ENCODE peak calls at places on chromosomes 11 and 22, in nine cellular contexts. I is thoracic aorta, K is fibroblast of pulmonary artery, C is HTR-8/SVneo, V is omental fat pad, Z is GM04504, L is AG08396, M is NCI-H1930, W is NCI-H1694. Y is an unnamed sample.

GRCh38 chr22:36790648-36791047 is 14.7 kb upstream of the IFT27 start:
- DNase-seq in I (no peak), K (no peak), C (no peak), V (no peak), Z (no peak), L (no peak), M (no peak), W (no peak), Y (peak; percentile 71)

GRCh38 chr11:72641900-72642814 is 32.1 kb downstream of the PDE2A start:
- DNase-seq in I (no peak), K (no peak), C (peak; percentile 77), V (no peak), Z (no peak), L (peak; percentile 79), M (no peak), W (no peak), Y (peak; percentile 28)

GRCh38 chr11:59216654-59217640 is 4.2 kb upstream of the MPEG1 start:
- DNase-seq in I (no peak), K (peak; percentile 17), C (no peak), V (no peak), Z (no peak), L (peak; percentile 37), M (no peak), W (no peak), Y (no peak)

GRCh38 chr22:32590556-32590955 is 115.9 kb downstream of the FBXO7 start:
- DNase-seq in I (no peak), K (peak; percentile 36), C (no peak), V (no peak), Z (peak; percentile 67), L (no peak), M (no peak), W (no peak), Y (no peak)

GRCh38 chr11:86247608-86248007 is 3.1 kb downstream of the EED start:
- DNase-seq in I (no peak), K (no peak), C (no peak), V (no peak), Z (no peak), L (no peak), M (no peak), W (no peak), Y (no peak)

GRCh38 chr11:122100222-122101080 is 15.6 kb downstream of the BLID start:
- DNase-seq in I (peak; percentile 27), K (peak; percentile 80), C (no peak), V (peak; percentile 43), Z (peak; percentile 58), L (peak; percentile 37), M (peak; percentile 30), W (no peak), Y (no peak)

GRCh38 chr11:47524200-47524874 is 28.6 kb downstream of the CELF1 start:
- DNase-seq in I (no peak), K (no peak), C (no peak), V (no peak), Z (no peak), L (peak; percentile 15), M (no peak), W (peak; percentile 66), Y (no peak)

GRCh38 chr11:12727556-12728070 is 53.4 kb downstream of the TEAD1 start:
- DNase-seq in I (no peak), K (peak; percentile 72), C (no peak), V (no peak), Z (no peak), L (no peak), M (no peak), W (no peak), Y (peak; percentile 85)

GRCh38 chr11:102704841-102705240 is 728 bp downstream of the MMP27 start:
- DNase-seq in I (no peak), K (no peak), C (no peak), V (no peak), Z (no peak), L (no peak), M (no peak), W (no peak), Y (no peak)

GRCh38 chr11:36098046-36098445 is 154.2 kb downstream of the LDLRAD3 start:
- DNase-seq in I (no peak), K (peak; percentile 44), C (no peak), V (no peak), Z (no peak), L (no peak), M (no peak), W (no peak), Y (no peak)

GRCh38 chr11:113488931-113489351 is 13.7 kb upstream of the DRD2 start:
- DNase-seq in I (no peak), K (no peak), C (no peak), V (no peak), Z (no peak), L (no peak), M (no peak), W (no peak), Y (no peak)

GRCh38 chr22:23305922-23306374 is 125.6 kb downstream of the BCR start:
- DNase-seq in I (peak; percentile 43), K (peak; percentile 97), C (no peak), V (no peak), Z (no peak), L (peak; percentile 88), M (no peak), W (no peak), Y (no peak)

GRCh38 chr11:1298695-1299492 is 10.5 kb downstream of the TOLLIP start:
- DNase-seq in I (no peak), K (peak; percentile 78), C (peak; percentile 41), V (peak; percentile 78), Z (peak; percentile 63), L (peak; percentile 85), M (no peak), W (no peak), Y (peak; percentile 30)

GRCh38 chr22:38981005-38981658 is 1.0 kb upstream of the APOBEC3B start:
- DNase-seq in I (no peak), K (peak; percentile 18), C (peak; percentile 53), V (no peak), Z (no peak), L (no peak), M (no peak), W (no peak), Y (no peak)

GRCh38 chr22:46001046-46001425 is 24.1 kb upstream of the WNT7B start:
- DNase-seq in I (no peak), K (no peak), C (no peak), V (no peak), Z (no peak), L (no peak), M (no peak), W (no peak), Y (no peak)

GRCh38 chr22:47902646-47903180 is 1140.3 kb downstream of the TBC1D22A start:
- DNase-seq in I (no peak), K (no peak), C (no peak), V (no peak), Z (no peak), L (no peak), M (no peak), W (no peak), Y (no peak)

GRCh38 chr11:70633610-70634009 is 235.3 kb downstream of the CTTN start:
- DNase-seq in I (no peak), K (no peak), C (no peak), V (no peak), Z (no peak), L (no peak), M (no peak), W (no peak), Y (no peak)

GRCh38 chr11:31102875-31103274 is 266.7 kb downstream of the DCDC1 start:
- DNase-seq in I (no peak), K (no peak), C (no peak), V (no peak), Z (no peak), L (no peak), M (no peak), W (no peak), Y (no peak)

GRCh38 chr22:37607912-37608476 is 640 bp upstream of the GGA1 start:
- DNase-seq in I (no peak), K (no peak), C (peak; percentile 87), V (no peak), Z (no peak), L (no peak), M (no peak), W (no peak), Y (peak; percentile 24)

GRCh38 chr11:3849297-3849874 is 6.1 kb upstream of the STIM1 start:
- DNase-seq in I (no peak), K (peak; percentile 68), C (no peak), V (no peak), Z (no peak), L (peak; percentile 57), M (peak; percentile 11), W (peak; percentile 58), Y (peak; percentile 39)

GRCh38 chr11:64120951-64121569 is 44.9 kb downstream of the MACROD1 start:
- DNase-seq in I (no peak), K (no peak), C (peak; percentile 71), V (no peak), Z (no peak), L (peak; percentile 67), M (no peak), W (peak; percentile 91), Y (peak; percentile 6)

GRCh38 chr11:61967924-61968757 is 707 bp upstream of the FTH1 start:
- DNase-seq in I (no peak), K (peak; percentile 34), C (no peak), V (peak; percentile 24), Z (no peak), L (no peak), M (no peak), W (no peak), Y (peak; percentile 66)

GRCh38 chr11:93740031-93740801 is 1.1 kb downstream of the TAF1D start:
- DNase-seq in I (no peak), K (peak; percentile 38), C (peak; percentile 30), V (no peak), Z (peak; percentile 12), L (peak; percentile 26), M (no peak), W (no peak), Y (peak; percentile 19)

GRCh38 chr11:69260622-69261021 is 33.3 kb upstream of the MYEOV start:
- DNase-seq in I (no peak), K (no peak), C (peak; percentile 27), V (no peak), Z (no peak), L (no peak), M (no peak), W (no peak), Y (no peak)

GRCh38 chr11:12088047-12088481 is 22.3 kb upstream of the MICAL2 start:
- DNase-seq in I (peak; percentile 31), K (peak; percentile 68), C (no peak), V (no peak), Z (peak; percentile 81), L (no peak), M (no peak), W (no peak), Y (peak; percentile 48)

GRCh38 chr11:9017773-9018172 is 14.0 kb upstream of the NRIP3 start:
- DNase-seq in I (peak; percentile 9), K (peak; percentile 7), C (no peak), V (no peak), Z (peak; percentile 74), L (peak; percentile 60), M (no peak), W (no peak), Y (no peak)

GRCh38 chr11:83073248-83073647 is 1.6 kb upstream of the RAB30 start:
- DNase-seq in I (no peak), K (no peak), C (no peak), V (no peak), Z (no peak), L (no peak), M (no peak), W (no peak), Y (no peak)

GRCh38 chr11:125070699-125071254 is 7.7 kb downstream of the SLC37A2 start:
- DNase-seq in I (no peak), K (peak; percentile 77), C (peak; percentile 55), V (peak; percentile 50), Z (no peak), L (peak; percentile 67), M (no peak), W (no peak), Y (no peak)

GRCh38 chr22:24440270-24440717 is 12.9 kb downstream of the ADORA2A start:
- DNase-seq in I (no peak), K (no peak), C (no peak), V (no peak), Z (no peak), L (no peak), M (no peak), W (no peak), Y (no peak)

GRCh38 chr22:47814474-47814873 is 1052.0 kb downstream of the TBC1D22A start:
- DNase-seq in I (no peak), K (no peak), C (no peak), V (no peak), Z (no peak), L (no peak), M (no peak), W (no peak), Y (no peak)